ENCODE peak calls at places on chromosomes 7 and 10, in five cellular contexts. One of them, this sample, is unnamed.

GRCh38 chr10:70359017-70359550 is 23.3 kb downstream of the LRRC20 start:
- DNase-seq in fibroblast of the conjunctiva: no peak
- DNase-seq in fibroblast of mammary gland: no peak
- DNase-seq in mucosa of gallbladder: no peak
- DNase-seq in HT1080: no peak
- DNase-seq in this sample: no peak

GRCh38 chr10:124037286-124037685 is 56.1 kb downstream of the CHST15 start:
- DNase-seq in fibroblast of the conjunctiva: no peak
- DNase-seq in mucosa of gallbladder: no peak
- DNase-seq in fibroblast of mammary gland: no peak
- DNase-seq in HT1080: no peak
- DNase-seq in this sample: no peak

GRCh38 chr10:92800122-92800521 is 48.2 kb upstream of the EXOC6 start:
- DNase-seq in fibroblast of mammary gland: no peak
- DNase-seq in HT1080: no peak
- DNase-seq in fibroblast of the conjunctiva: no peak
- DNase-seq in mucosa of gallbladder: no peak
- DNase-seq in this sample: no peak

GRCh38 chr10:75356484-75356883 is 45.1 kb downstream of the ZNF503 start:
- DNase-seq in fibroblast of mammary gland: no peak
- DNase-seq in fibroblast of the conjunctiva: no peak
- DNase-seq in HT1080: no peak
- DNase-seq in mucosa of gallbladder: no peak
- DNase-seq in this sample: no peak

GRCh38 chr7:13057462-13058200 is 370.2 kb downstream of the ARL4A start:
- DNase-seq in mucosa of gallbladder: no peak
- DNase-seq in HT1080: no peak
- DNase-seq in fibroblast of the conjunctiva: no peak
- DNase-seq in fibroblast of mammary gland: no peak
- DNase-seq in this sample: no peak

GRCh38 chr10:6337382-6337781 is 134.7 kb downstream of the PFKFB3 start:
- DNase-seq in mucosa of gallbladder: no peak
- DNase-seq in fibroblast of mammary gland: no peak
- DNase-seq in HT1080: peak
- DNase-seq in fibroblast of the conjunctiva: no peak
- DNase-seq in this sample: no peak

GRCh38 chr10:21195149-21195731 is 298.1 kb upstream of the NEBL start:
- DNase-seq in mucosa of gallbladder: peak
- DNase-seq in HT1080: no peak
- DNase-seq in fibroblast of the conjunctiva: no peak
- DNase-seq in fibroblast of mammary gland: no peak
- DNase-seq in this sample: peak

GRCh38 chr7:40234046-40234445 is 99.2 kb downstream of the SUGCT start:
- DNase-seq in fibroblast of the conjunctiva: no peak
- DNase-seq in mucosa of gallbladder: peak
- DNase-seq in fibroblast of mammary gland: no peak
- DNase-seq in HT1080: no peak
- DNase-seq in this sample: no peak

GRCh38 chr10:58028597-58029366 is 238.9 kb downstream of the IPMK start:
- DNase-seq in HT1080: peak
- DNase-seq in mucosa of gallbladder: no peak
- DNase-seq in fibroblast of the conjunctiva: peak
- DNase-seq in fibroblast of mammary gland: peak
- DNase-seq in this sample: peak

GRCh38 chr10:107614939-107615665 is 450.6 kb upstream of the SORCS1 start:
- DNase-seq in fibroblast of mammary gland: peak
- DNase-seq in HT1080: peak
- DNase-seq in fibroblast of the conjunctiva: peak
- DNase-seq in mucosa of gallbladder: no peak
- DNase-seq in this sample: no peak

GRCh38 chr10:31242902-31243301 is 76.1 kb upstream of the ZEB1 start:
- DNase-seq in fibroblast of mammary gland: peak
- DNase-seq in HT1080: peak
- DNase-seq in mucosa of gallbladder: no peak
- DNase-seq in fibroblast of the conjunctiva: peak
- DNase-seq in this sample: peak

GRCh38 chr7:36611703-36612102 is 112.6 kb downstream of the AOAH start:
- DNase-seq in fibroblast of mammary gland: no peak
- DNase-seq in HT1080: no peak
- DNase-seq in mucosa of gallbladder: no peak
- DNase-seq in fibroblast of the conjunctiva: no peak
- DNase-seq in this sample: no peak

GRCh38 chr7:32206987-32207386 is 136.8 kb upstream of the PDE1C start:
- DNase-seq in fibroblast of the conjunctiva: no peak
- DNase-seq in fibroblast of mammary gland: peak
- DNase-seq in HT1080: no peak
- DNase-seq in mucosa of gallbladder: no peak
- DNase-seq in this sample: no peak